ENCODE peak calls at places on chromosome 13, in nine cellular contexts. G, W, O, P, T, L, U, B and X are unnamed samples. For H3K9me3 and H3K9me2, the result is how much of the 10 kb centered on the place peaks cover.

GRCh38 chr13:41668130-41668757 is 210.9 kb downstream of the RGCC start:
- DNase-seq in G (peak), W (peak), O (peak), P (peak), T (peak), L (peak), U (peak), B (peak), X (peak)

GRCh38 chr13:73259061-73259908 is 200.5 kb downstream of the KLF5 start:
- DNase-seq in G (no peak), W (no peak), O (no peak), P (no peak), T (no peak), L (no peak), U (peak), B (no peak), X (no peak)

GRCh38 chr13:59843040-59843439 is 320.7 kb downstream of the DIAPH3 start:
- DNase-seq in G (peak), W (no peak), O (no peak), P (no peak), T (no peak), L (no peak), U (no peak), B (no peak), X (no peak)

GRCh38 chr13:102856603-102857002 is 10.8 kb downstream of the ERCC5 start:
- DNase-seq in G (no peak), W (no peak), O (no peak), P (peak), T (no peak), L (no peak), U (no peak), B (no peak), X (no peak)

GRCh38 chr13:102798653-102799543 is at the start of the genes BIVM and POGLUT2:
- DNase-seq in G (peak), W (peak), O (peak), P (peak), T (peak), L (peak), U (peak), B (no peak), X (no peak)

GRCh38 chr13:41179593-41180250 is 14.6 kb downstream of the KBTBD7 start:
- DNase-seq in G (peak), W (no peak), O (no peak), P (peak), T (no peak), L (no peak), U (no peak), B (no peak), X (no peak)

GRCh38 chr13:113802090-113802531 is 43.1 kb downstream of the TMEM255B start:
- DNase-seq in G (no peak), W (peak), O (peak), P (peak), T (no peak), L (peak), U (peak), B (no peak), X (no peak)

GRCh38 chr13:43319617-43320444 is 296.4 kb downstream of the DNAJC15 start:
- DNase-seq in G (no peak), W (no peak), O (no peak), P (no peak), T (no peak), L (no peak), U (no peak), B (no peak), X (no peak)

GRCh38 chr13:29529755-29530154 is 65.7 kb downstream of the SLC7A1 start:
- DNase-seq in G (no peak), W (no peak), O (no peak), P (no peak), T (no peak), L (no peak), U (no peak), B (no peak), X (no peak)

GRCh38 chr13:104460553-104460952 is 1394.3 kb upstream of the SLC10A2 start:
- DNase-seq in G (peak), W (no peak), O (no peak), P (no peak), T (no peak), L (no peak), U (no peak), B (no peak), X (no peak)

GRCh38 chr13:113532156-113532806 is 41.8 kb upstream of the DCUN1D2 start:
- DNase-seq in G (no peak), W (no peak), O (peak), P (no peak), T (no peak), L (no peak), U (no peak), B (no peak), X (no peak)

GRCh38 chr13:101552797-101553196 is 100.3 kb downstream of the ITGBL1 start:
- DNase-seq in G (peak), W (no peak), O (no peak), P (peak), T (no peak), L (no peak), U (no peak), B (no peak), X (no peak)

GRCh38 chr13:99269627-99270252 is 11.6 kb upstream of the GPR18 start:
- DNase-seq in G (peak), W (peak), O (no peak), P (peak), T (peak), L (peak), U (peak), B (peak), X (peak)

GRCh38 chr13:111908391-111908790 is 158.6 kb upstream of the SOX1 start:
- DNase-seq in G (no peak), W (no peak), O (no peak), P (no peak), T (no peak), L (no peak), U (no peak), B (no peak), X (no peak)

GRCh38 chr13:80047406-80047805 is 293.5 kb downstream of the SPRY2 start:
- DNase-seq in G (peak), W (no peak), O (no peak), P (peak), T (no peak), L (no peak), U (no peak), B (no peak), X (no peak)

GRCh38 chr13:98791611-98792010 is 39.1 kb upstream of the SLC15A1 start:
- DNase-seq in G (no peak), W (no peak), O (no peak), P (no peak), T (no peak), L (no peak), U (no peak), B (no peak), X (no peak)

GRCh38 chr13:24306632-24307031 is 2.7 kb upstream of the C1QTNF9 start:
- DNase-seq in G (peak), W (no peak), O (no peak), P (peak), T (no peak), L (no peak), U (no peak), B (no peak), X (no peak)

GRCh38 chr13:24142886-24143285 is 17.6 kb upstream of the SPATA13 start:
- DNase-seq in G (no peak), W (no peak), O (no peak), P (no peak), T (no peak), L (no peak), U (no peak), B (no peak), X (no peak)

GRCh38 chr13:25602206-25602605 is 230.4 kb downstream of the ATP8A2 start:
- DNase-seq in G (no peak), W (no peak), O (no peak), P (no peak), T (no peak), L (no peak), U (no peak), B (no peak), X (no peak)

GRCh38 chr13:44506719-44507118 is 69.4 kb downstream of the TSC22D1 start:
- DNase-seq in G (no peak), W (no peak), O (no peak), P (no peak), T (no peak), L (no peak), U (no peak), B (no peak), X (no peak)

GRCh38 chr13:44504146-44504545 is 72.0 kb downstream of the TSC22D1 start:
- DNase-seq in G (no peak), W (no peak), O (no peak), P (no peak), T (no peak), L (no peak), U (no peak), B (no peak), X (no peak)

GRCh38 chr13:44507639-44508038 is 68.5 kb downstream of the TSC22D1 start:
- DNase-seq in G (no peak), W (no peak), O (no peak), P (no peak), T (no peak), L (no peak), U (no peak), B (no peak), X (no peak)

GRCh38 chr13:44506251-44506650 is 69.9 kb downstream of the TSC22D1 start:
- DNase-seq in G (no peak), W (no peak), O (no peak), P (no peak), T (no peak), L (no peak), U (no peak), B (no peak), X (no peak)

GRCh38 chr13:44508562-44509062 is 67.5 kb downstream of the TSC22D1 start:
- DNase-seq in G (no peak), W (no peak), O (no peak), P (no peak), T (no peak), L (no peak), U (no peak), B (no peak), X (no peak)
- H3K27ac ChIP-seq in G (no peak), W (no peak), O (no peak), P (no peak), T (no peak), L (no peak), U (no peak), B (no peak), X (no peak)

DNA sequence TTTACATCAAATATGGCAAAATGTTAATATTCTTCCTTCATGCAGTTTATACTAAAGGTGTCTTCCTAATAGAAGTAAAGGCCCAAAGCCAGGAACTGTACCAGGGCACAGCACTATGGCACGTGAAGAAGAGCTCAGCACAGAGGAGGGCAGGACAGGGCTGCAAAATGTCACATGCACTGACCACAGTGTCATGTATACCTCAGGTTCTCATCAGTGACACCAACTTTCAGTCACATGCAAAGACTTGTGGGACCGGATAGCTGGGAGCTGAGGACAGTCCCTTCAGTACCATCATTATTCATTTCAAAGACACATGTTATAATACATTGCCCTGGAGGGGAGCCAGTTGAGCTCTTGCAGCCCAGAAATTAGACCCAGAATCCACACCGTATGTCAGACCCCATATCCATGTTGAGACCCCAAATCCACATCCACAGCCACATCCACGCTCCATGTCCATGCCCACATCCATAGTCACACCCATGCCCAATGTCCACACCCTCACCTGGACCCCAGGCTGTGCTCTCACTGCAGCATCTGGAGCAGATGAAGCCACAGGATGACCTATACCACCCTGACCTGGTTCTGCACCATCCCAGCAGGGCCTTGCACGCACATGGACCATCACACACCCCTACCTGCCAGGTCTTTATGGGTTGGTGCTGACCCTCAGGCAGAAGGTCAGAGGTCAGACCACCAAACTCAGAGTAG is 111.8 kb downstream of the TUBA3C start:
- DNase-seq in G (no peak), W (no peak), O (no peak), P (no peak), T (no peak), L (no peak), U (no peak), B (no peak), X (no peak)
- H3K9me3 ChIP-seq in G (under half), W (under half), O (under half), P (under half), T (under half), L (under half), U (under half), B (under half), X (under half)

GRCh38 chr13:35879111-35879510 is 252.1 kb downstream of the DCLK1 start:
- DNase-seq in G (no peak), W (peak), O (no peak), P (no peak), T (no peak), L (no peak), U (no peak), B (no peak), X (no peak)
- H3K9me2 ChIP-seq in G (under half), W (under half), O (under half), P (under half), T (under half), L (under half), U (under half), B (under half), X (under half)

DNA sequence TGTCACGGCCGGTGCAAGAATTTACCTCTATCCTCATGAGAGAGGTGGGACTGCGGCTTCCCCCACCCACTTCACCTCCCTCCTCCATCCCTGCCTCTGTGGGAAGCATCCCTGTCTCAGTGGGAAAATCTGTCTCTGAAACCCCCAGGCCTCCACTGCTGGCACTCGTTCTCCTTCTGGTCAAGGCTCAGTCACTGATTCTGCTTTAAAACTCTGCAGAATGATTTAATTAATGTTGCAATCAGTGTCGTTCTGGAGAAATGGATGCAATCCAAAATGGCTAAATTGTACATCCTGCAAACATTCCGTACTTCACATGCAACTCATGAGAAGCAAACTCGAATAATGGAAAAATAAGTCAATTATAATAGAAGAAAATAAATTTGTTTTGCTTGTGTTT is 5.6 kb downstream of the RASL11A start:
- DNase-seq in G (no peak), W (no peak), O (no peak), P (peak), T (no peak), L (peak), U (no peak), B (no peak), X (no peak)
- H3K27ac ChIP-seq in G (no peak), W (no peak), O (no peak), P (no peak), T (no peak), L (no peak), U (no peak), B (no peak), X (no peak)

GRCh38 chr13:48317511-48317981 is 14.0 kb downstream of the RB1 start:
- DNase-seq in G (no peak), W (no peak), O (no peak), P (no peak), T (no peak), L (no peak), U (no peak), B (no peak), X (no peak)
- H3K9me3 ChIP-seq in G (under half), W (under half), O (under half), P (under half), T (under half), L (under half), U (under half), B (under half), X (under half)

GRCh38 chr13:75875450-75875849 is 239.3 kb downstream of the LMO7 start:
- DNase-seq in G (no peak), W (no peak), O (no peak), P (no peak), T (no peak), L (no peak), U (no peak), B (no peak), X (no peak)
- H3K9me2 ChIP-seq in G (under half), W (under half), O (under half), P (under half), T (under half), L (under half), U (under half), B (under half), X (under half)

GRCh38 chr13:91135376-91135775 is 212.1 kb upstream of the MIR17HG start:
- DNase-seq in G (no peak), W (no peak), O (no peak), P (no peak), T (no peak), L (no peak), U (no peak), B (no peak), X (no peak)

GRCh38 chr13:91133941-91134772 is 213.3 kb upstream of the MIR17HG start:
- DNase-seq in G (peak), W (peak), O (peak), P (peak), T (peak), L (peak), U (peak), B (peak), X (peak)

GRCh38 chr13:91134773-91135124 is 212.7 kb upstream of the MIR17HG start:
- DNase-seq in G (no peak), W (no peak), O (no peak), P (no peak), T (no peak), L (no peak), U (no peak), B (no peak), X (no peak)

GRCh38 chr13:91136806-91137205 is 210.7 kb upstream of the MIR17HG start:
- DNase-seq in G (no peak), W (no peak), O (no peak), P (no peak), T (no peak), L (no peak), U (no peak), B (no peak), X (no peak)

DNA sequence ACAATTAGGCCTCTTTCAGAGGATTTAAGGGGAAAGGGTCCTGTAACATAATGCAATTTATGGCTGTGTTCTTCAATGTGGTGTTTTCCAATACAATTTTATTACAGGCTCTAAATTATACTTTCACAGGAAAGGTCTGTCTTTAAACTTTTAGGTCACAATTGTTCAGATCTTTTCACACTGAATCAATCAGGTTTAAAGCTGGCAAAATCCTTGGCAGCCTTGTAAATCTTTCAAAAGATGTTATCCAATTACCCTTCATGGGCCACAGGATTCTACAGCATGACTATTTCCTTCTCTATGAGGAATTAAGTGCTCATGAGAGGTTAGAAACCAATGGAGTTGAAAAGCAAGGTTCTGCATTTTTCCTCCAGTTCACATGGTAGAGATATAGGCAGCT is 211.5 kb upstream of the MIR17HG start:
- DNase-seq in G (no peak), W (no peak), O (no peak), P (no peak), T (no peak), L (no peak), U (no peak), B (no peak), X (no peak)
- H3K27ac ChIP-seq in G (no peak), W (no peak), O (no peak), P (no peak), T (no peak), L (no peak), U (no peak), B (no peak), X (no peak)

GRCh38 chr13:19332380-19332779 is 150.8 kb upstream of the TUBA3C start:
- DNase-seq in G (no peak), W (no peak), O (no peak), P (no peak), T (no peak), L (no peak), U (no peak), B (no peak), X (no peak)

GRCh38 chr13:19324325-19324724 is 142.7 kb upstream of the TUBA3C start:
- DNase-seq in G (no peak), W (no peak), O (no peak), P (no peak), T (no peak), L (no peak), U (no peak), B (no peak), X (no peak)

GRCh38 chr13:19329365-19329764 is 147.7 kb upstream of the TUBA3C start:
- DNase-seq in G (no peak), W (no peak), O (no peak), P (no peak), T (no peak), L (no peak), U (no peak), B (no peak), X (no peak)
- H3K9me3 ChIP-seq in G (under half), W (under half), O (under half), P (under half), T (under half), L (under half), U (under half), B (under half), X (under half)